ENCODE peak calls at places on chromosomes 3 and 15, in four cellular contexts. I is anterior cingulate cortex, F is nephron progenitor cell, Y is choroid plexus epithelial cell. Z is an unnamed sample.

GRCh38 chr3:187958432-187959003 is 195.4 kb upstream of the LPP start:
- DNase-seq in I (no peak), F (no peak), Y (no peak), Z (no peak)

GRCh38 chr3:194745427-194746184 is 59.9 kb downstream of the FAM43A start:
- DNase-seq in I (no peak), F (no peak), Y (peak), Z (no peak)

GRCh38 chr3:128274837-128275236 is 121.6 kb downstream of the EEFSEC start:
- DNase-seq in I (no peak), F (no peak), Y (peak), Z (no peak)

GRCh38 chr3:7637694-7638093 is 776.8 kb downstream of the GRM7 start:
- DNase-seq in I (no peak), F (no peak), Y (no peak), Z (no peak)

GRCh38 chr3:133944181-133944580 is 48.5 kb upstream of the RAB6B start:
- DNase-seq in I (no peak), F (no peak), Y (peak), Z (no peak)

GRCh38 chr3:114120211-114120610 is 58.6 kb downstream of the DRD3 start:
- DNase-seq in I (no peak), F (no peak), Y (no peak), Z (no peak)

GRCh38 chr3:166613365-166613764 is 766.7 kb downstream of the ZBBX start:
- DNase-seq in I (no peak), F (no peak), Y (no peak), Z (no peak)

GRCh38 chr15:60713096-60714084 is 234.4 kb upstream of the ICE2 start:
- DNase-seq in I (no peak), F (no peak), Y (peak), Z (no peak)

GRCh38 chr3:10816019-10816862 is at the start of gene SLC6A11:
- DNase-seq in I (peak), F (peak), Y (no peak), Z (no peak)

GRCh38 chr3:126119008-126119675 is 35.2 kb upstream of the SLC41A3 start:
- DNase-seq in I (no peak), F (no peak), Y (no peak), Z (no peak)

GRCh38 chr3:3798641-3799113 is 554 bp upstream of the LRRN1 start:
- DNase-seq in I (peak), F (peak), Y (no peak), Z (no peak)

GRCh38 chr3:162295323-162295983 is 798.8 kb downstream of the OTOL1 start:
- DNase-seq in I (no peak), F (no peak), Y (peak), Z (no peak)

GRCh38 chr15:101427606-101428487 is 61.7 kb downstream of the PCSK6 start:
- DNase-seq in I (no peak), F (no peak), Y (no peak), Z (no peak)

GRCh38 chr3:8768364-8769087 is 887 bp downstream of the OXTR start:
- DNase-seq in I (no peak), F (no peak), Y (peak), Z (no peak)

GRCh38 chr3:64684715-64685261 is 3.0 kb downstream of the ADAMTS9 start:
- DNase-seq in I (no peak), F (peak), Y (peak), Z (no peak)

GRCh38 chr3:49092948-49093852 is 671 bp downstream of the QRICH1 start:
- DNase-seq in I (peak), F (peak), Y (peak), Z (peak)

GRCh38 chr3:146834917-146835316 is 229.8 kb upstream of the PLSCR5 start:
- DNase-seq in I (no peak), F (no peak), Y (peak), Z (no peak)

GRCh38 chr3:43871627-43872245 is 181.0 kb downstream of the ABHD5 start:
- DNase-seq in I (no peak), F (no peak), Y (no peak), Z (no peak)

GRCh38 chr3:16837602-16838001 is 47.2 kb upstream of the PLCL2 start:
- DNase-seq in I (no peak), F (no peak), Y (no peak), Z (no peak)

GRCh38 chr3:144363856-144364255 is 392.2 kb downstream of the DIPK2A start:
- DNase-seq in I (no peak), F (no peak), Y (no peak), Z (no peak)

GRCh38 chr3:32825601-32826375 is 8.0 kb downstream of the TRIM71 start:
- DNase-seq in I (no peak), F (no peak), Y (no peak), Z (no peak)

GRCh38 chr3:38141173-38141951 is 2.9 kb downstream of the MYD88 start:
- DNase-seq in I (no peak), F (no peak), Y (no peak), Z (no peak)

GRCh38 chr3:14200276-14200675 is 21.7 kb downstream of the LSM3 start:
- DNase-seq in I (no peak), F (no peak), Y (no peak), Z (no peak)

GRCh38 chr3:114933407-114933806 is 213.7 kb downstream of the ZBTB20 start:
- DNase-seq in I (no peak), F (no peak), Y (no peak), Z (no peak)

GRCh38 chr3:189304465-189305341 is 132.9 kb downstream of the TPRG1 start:
- DNase-seq in I (no peak), F (peak), Y (peak), Z (no peak)

GRCh38 chr3:125556314-125556713 is 36.3 kb upstream of the SNX4 start:
- DNase-seq in I (no peak), F (no peak), Y (peak), Z (no peak)

GRCh38 chr3:58244186-58244585 is 6.6 kb downstream of the ABHD6 start:
- DNase-seq in I (no peak), F (no peak), Y (no peak), Z (no peak)

GRCh38 chr3:140896997-140897396 is 44.6 kb upstream of the SLC25A36 start:
- DNase-seq in I (no peak), F (no peak), Y (peak), Z (no peak)

Z was measured in hypothalamus.